ENCODE peak calls at places on chromosomes 4 and X, in four cellular contexts. One of them, this sample, is unnamed.

GRCh38 chrX:99469439-99469838 is 940.6 kb downstream of the PCDH19 start:
- DNase-seq in A549: no peak
- DNase-seq in pancreas: no peak
- DNase-seq in PC-3: no peak
- DNase-seq in this sample: no peak

GRCh38 chrX:65528705-65529340 is 5.8 kb downstream of the LAS1L start:
- DNase-seq in A549: peak; percentile 75
- DNase-seq in pancreas: peak; percentile 84
- DNase-seq in PC-3: peak; percentile 61
- DNase-seq in this sample: no peak

GRCh38 chr4:86220137-86220536 is 139.7 kb downstream of the MAPK10 start:
- DNase-seq in A549: no peak
- DNase-seq in pancreas: no peak
- DNase-seq in PC-3: peak; percentile 49
- DNase-seq in this sample: no peak

GRCh38 chr4:78056265-78057129 is 626 bp upstream of the FRAS1 start:
- DNase-seq in A549: peak; percentile 61
- DNase-seq in pancreas: peak; percentile 77
- DNase-seq in PC-3: peak; percentile 92
- DNase-seq in this sample: peak; percentile 70

GRCh38 chr4:79025170-79025569 is 85.9 kb upstream of the PAQR3 start:
- DNase-seq in A549: no peak
- DNase-seq in pancreas: no peak
- DNase-seq in PC-3: peak; percentile 83
- DNase-seq in this sample: no peak

GRCh38 chrX:68930576-68931317 is 101.9 kb downstream of the EFNB1 start:
- DNase-seq in A549: no peak
- DNase-seq in pancreas: no peak
- DNase-seq in PC-3: peak; percentile 19
- DNase-seq in this sample: peak; percentile 34

GRCh38 chr4:81084029-81084428 is 53.5 kb downstream of the BMP3 start:
- DNase-seq in A549: no peak
- DNase-seq in pancreas: no peak
- DNase-seq in PC-3: peak; percentile 65
- DNase-seq in this sample: peak; percentile 19

GRCh38 chr4:118014831-118015230 is 19.5 kb upstream of the NDST3 start:
- DNase-seq in A549: no peak
- DNase-seq in pancreas: no peak
- DNase-seq in PC-3: no peak
- DNase-seq in this sample: no peak

GRCh38 chr4:156746111-156746510 is 225.5 kb downstream of the PDGFC start:
- DNase-seq in A549: no peak
- DNase-seq in pancreas: no peak
- DNase-seq in PC-3: no peak
- DNase-seq in this sample: no peak

GRCh38 chr4:4787421-4787820 is 72.0 kb upstream of the MSX1 start:
- DNase-seq in A549: no peak
- DNase-seq in pancreas: no peak
- DNase-seq in PC-3: no peak
- DNase-seq in this sample: no peak

GRCh38 chrX:71930298-71930697 is 19.7 kb downstream of the NHSL2 start:
- DNase-seq in A549: no peak
- DNase-seq in pancreas: no peak
- DNase-seq in PC-3: no peak
- DNase-seq in this sample: no peak

GRCh38 chr4:172270421-172270820 is 457.2 kb downstream of the GALNTL6 start:
- DNase-seq in A549: no peak
- DNase-seq in pancreas: no peak
- DNase-seq in PC-3: peak; percentile 26
- DNase-seq in this sample: no peak

GRCh38 chrX:2888309-2888708 is 40.8 kb downstream of the ARSD start:
- DNase-seq in A549: no peak
- DNase-seq in pancreas: no peak
- DNase-seq in PC-3: no peak
- DNase-seq in this sample: no peak

GRCh38 chr4:157128395-157128794 is 52.4 kb downstream of the GLRB start:
- DNase-seq in A549: no peak
- DNase-seq in pancreas: no peak
- DNase-seq in PC-3: peak; percentile 50
- DNase-seq in this sample: no peak

GRCh38 chrX:72097081-72097480 is 34.6 kb downstream of the RTL5 start:
- DNase-seq in A549: no peak
- DNase-seq in pancreas: no peak
- DNase-seq in PC-3: no peak
- DNase-seq in this sample: no peak

GRCh38 chr4:84932462-84932861 is 34.0 kb downstream of the WDFY3 start:
- DNase-seq in A549: no peak
- DNase-seq in pancreas: no peak
- DNase-seq in PC-3: no peak
- DNase-seq in this sample: no peak

GRCh38 chr4:145734576-145735329 is 54.8 kb downstream of the C4orf51 start:
- DNase-seq in A549: peak; percentile 45
- DNase-seq in pancreas: peak; percentile 63
- DNase-seq in PC-3: peak; percentile 98
- DNase-seq in this sample: no peak

GRCh38 chrX:131053076-131053475 is 5.1 kb upstream of the ARHGAP36 start:
- DNase-seq in A549: no peak
- DNase-seq in pancreas: no peak
- DNase-seq in PC-3: no peak
- DNase-seq in this sample: no peak

GRCh38 chrX:103628386-103629290 is at the start of gene TCEAL1:
- DNase-seq in A549: no peak
- DNase-seq in pancreas: peak; percentile 74
- DNase-seq in PC-3: peak; percentile 43
- DNase-seq in this sample: peak; percentile 57

GRCh38 chr4:150972592-150972991 is 42.5 kb downstream of the LRBA start:
- DNase-seq in A549: no peak
- DNase-seq in pancreas: no peak
- DNase-seq in PC-3: no peak
- DNase-seq in this sample: no peak

GRCh38 chrX:39065051-39065871 is 264.0 kb downstream of the MID1IP1 start:
- DNase-seq in A549: no peak
- DNase-seq in pancreas: no peak
- DNase-seq in PC-3: no peak
- DNase-seq in this sample: no peak

GRCh38 chr4:499563-499962 is 553 bp downstream of the PIGG start:
- DNase-seq in A549: no peak
- DNase-seq in pancreas: no peak
- DNase-seq in PC-3: no peak
- DNase-seq in this sample: peak; percentile 10

GRCh38 chr4:25484243-25484721 is 107.2 kb downstream of the ANAPC4 start:
- DNase-seq in A549: no peak
- DNase-seq in pancreas: no peak
- DNase-seq in PC-3: no peak
- DNase-seq in this sample: no peak

GRCh38 chr4:182807841-182808548 is 109.2 kb downstream of the DCTD start:
- DNase-seq in A549: no peak
- DNase-seq in pancreas: no peak
- DNase-seq in PC-3: no peak
- DNase-seq in this sample: no peak

GRCh38 chr4:145736241-145736831 is 56.4 kb downstream of the C4orf51 start:
- DNase-seq in A549: no peak
- DNase-seq in pancreas: no peak
- DNase-seq in PC-3: peak; percentile 47
- DNase-seq in this sample: peak; percentile 14

GRCh38 chrX:48864210-48864609 is 28.8 kb upstream of the PCSK1N start:
- DNase-seq in A549: no peak
- DNase-seq in pancreas: no peak
- DNase-seq in PC-3: peak; percentile 42
- DNase-seq in this sample: no peak

GRCh38 chr4:148007303-148007702 is 275.4 kb downstream of the ARHGAP10 start:
- DNase-seq in A549: peak; percentile 66
- DNase-seq in pancreas: no peak
- DNase-seq in PC-3: peak; percentile 95
- DNase-seq in this sample: no peak

GRCh38 chrX:148580016-148580415 is 79.6 kb downstream of the AFF2 start:
- DNase-seq in A549: no peak
- DNase-seq in pancreas: no peak
- DNase-seq in PC-3: no peak
- DNase-seq in this sample: no peak

GRCh38 chrX:148577711-148578110 is 77.3 kb downstream of the AFF2 start:
- DNase-seq in A549: no peak
- DNase-seq in pancreas: no peak
- DNase-seq in PC-3: no peak
- DNase-seq in this sample: no peak

DNA sequence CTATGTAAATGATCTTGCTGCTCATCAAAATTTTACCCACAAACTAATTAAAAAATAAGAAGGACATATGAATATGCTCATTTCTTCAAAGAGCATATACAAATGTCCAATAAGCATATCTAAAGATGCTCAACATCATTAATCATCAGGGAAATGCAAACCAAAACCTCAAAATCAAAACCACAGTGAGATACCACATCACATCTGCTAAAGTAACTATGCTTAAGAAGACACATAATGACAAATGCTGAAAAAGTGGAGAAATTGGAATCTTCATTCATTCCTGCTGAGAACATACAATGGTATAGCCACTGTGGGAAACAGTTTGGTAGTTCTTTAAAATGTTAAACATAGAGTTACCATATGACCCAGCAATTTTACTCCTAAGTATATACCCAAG is 81.9 kb downstream of the AFF2 start:
- DNase-seq in A549: no peak
- DNase-seq in pancreas: no peak
- DNase-seq in PC-3: no peak
- DNase-seq in this sample: no peak
- H3K4me1 ChIP-seq in A549: no peaks in the 10 kb centered on the region
- H3K4me1 ChIP-seq in pancreas: no peaks in the 10 kb centered on the region
- H3K4me1 ChIP-seq in PC-3: no peaks in the 10 kb centered on the region
- H3K4me1 ChIP-seq in this sample: no peaks in the 10 kb centered on the region

GRCh38 chr4:159290321-159291030 is 187.6 kb downstream of the RAPGEF2 start:
- DNase-seq in A549: no peak
- DNase-seq in pancreas: no peak
- DNase-seq in PC-3: peak; percentile 56
- DNase-seq in this sample: no peak
- H3K4me1 ChIP-seq in A549: peaks cover 39% of the 10 kb centered on the region
- H3K4me1 ChIP-seq in pancreas: no peaks in the 10 kb centered on the region
- H3K4me1 ChIP-seq in PC-3: peaks cover 42% of the 10 kb centered on the region
- H3K4me1 ChIP-seq in this sample: peaks cover 5% of the 10 kb centered on the region

GRCh38 chr4:7157140-7157488 is 35.2 kb upstream of the SORCS2 start:
- DNase-seq in A549: no peak
- DNase-seq in pancreas: peak; percentile 14
- DNase-seq in PC-3: no peak
- DNase-seq in this sample: peak; percentile 2

GRCh38 chr4:7155611-7156071 is 36.7 kb upstream of the SORCS2 start:
- DNase-seq in A549: no peak
- DNase-seq in pancreas: peak; percentile 39
- DNase-seq in PC-3: no peak
- DNase-seq in this sample: peak; percentile 19

GRCh38 chr4:7157666-7158065 is 34.7 kb upstream of the SORCS2 start:
- DNase-seq in A549: no peak
- DNase-seq in pancreas: peak; percentile 35
- DNase-seq in PC-3: no peak
- DNase-seq in this sample: peak; percentile 10

GRCh38 chr4:7158081-7158750 is 34.1 kb upstream of the SORCS2 start:
- DNase-seq in A549: no peak
- DNase-seq in pancreas: peak; percentile 31
- DNase-seq in PC-3: no peak
- DNase-seq in this sample: no peak

DNA sequence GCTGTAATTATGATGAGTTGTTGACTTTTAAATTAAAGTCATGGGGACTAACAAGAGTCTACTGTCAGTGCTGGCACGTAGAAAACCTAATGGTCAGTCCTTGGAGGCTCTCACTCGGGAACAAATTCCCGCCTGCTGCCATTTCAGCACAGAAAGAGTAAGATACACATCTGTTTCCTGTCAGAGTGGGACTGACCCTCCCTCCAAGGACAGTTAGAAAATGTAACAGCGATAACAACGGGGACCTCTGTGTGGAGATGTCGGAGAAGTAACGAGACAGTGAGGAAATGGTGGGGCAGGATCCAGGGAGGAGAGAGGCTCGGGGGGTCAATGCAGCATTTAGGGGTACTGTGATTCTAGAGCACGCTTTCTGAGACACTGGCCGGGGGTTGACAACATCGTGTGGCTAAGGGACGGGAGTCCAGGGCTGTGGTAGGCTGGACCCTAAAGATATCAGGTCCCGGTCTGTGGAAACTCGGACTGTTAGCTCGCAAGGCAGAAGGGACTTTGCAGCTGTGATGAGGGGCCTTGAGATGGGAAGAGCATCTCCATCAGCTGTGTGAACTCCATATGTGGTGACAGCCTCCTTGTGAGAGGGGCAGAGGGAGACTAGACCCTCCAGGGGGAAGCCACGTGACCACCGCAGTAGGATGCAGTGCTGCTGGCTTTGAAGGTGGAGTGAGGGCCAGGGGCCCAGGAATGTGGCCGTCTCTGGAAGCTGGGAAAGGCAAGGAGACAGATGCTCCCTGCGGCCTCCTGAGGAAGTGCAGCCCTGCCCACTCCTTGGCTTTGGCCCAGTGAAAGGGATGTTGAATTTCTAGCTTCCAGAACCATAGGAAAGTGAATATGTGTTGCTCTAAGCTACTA is 35.8 kb upstream of the SORCS2 start:
- DNase-seq in A549: peak; percentile 35
- DNase-seq in pancreas: peak; percentile 54
- DNase-seq in PC-3: peak; percentile 37
- DNase-seq in this sample: peak; percentile 25
- H3K4me1 ChIP-seq in A549: peaks cover 7% of the 10 kb centered on the region
- H3K4me1 ChIP-seq in pancreas: peaks cover 20% of the 10 kb centered on the region
- H3K4me1 ChIP-seq in PC-3: no peaks in the 10 kb centered on the region
- H3K4me1 ChIP-seq in this sample: peaks cover 12% of the 10 kb centered on the region

DNA sequence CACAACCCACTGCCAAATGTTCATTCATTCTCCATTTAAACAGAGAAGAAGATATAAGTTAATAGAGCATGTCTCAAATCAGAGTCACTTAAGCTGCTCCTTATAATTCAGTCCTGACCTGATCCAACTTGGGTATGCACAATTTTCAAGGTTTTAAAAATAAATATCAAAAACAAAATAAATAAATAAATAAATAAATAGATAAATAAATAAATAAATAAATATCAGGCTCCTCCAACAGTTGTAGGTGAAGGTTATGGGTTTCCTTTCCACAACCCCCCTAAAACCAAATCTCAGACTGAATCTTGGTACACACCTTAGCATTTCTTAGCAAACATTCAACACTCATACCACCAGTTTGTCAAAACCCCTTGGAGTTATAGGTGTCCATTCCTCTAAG is 204.4 kb downstream of the PARM1 start:
- DNase-seq in A549: no peak
- DNase-seq in pancreas: no peak
- DNase-seq in PC-3: no peak
- DNase-seq in this sample: no peak
- H3K4me1 ChIP-seq in A549: no peaks in the 10 kb centered on the region
- H3K4me1 ChIP-seq in pancreas: no peaks in the 10 kb centered on the region
- H3K4me1 ChIP-seq in PC-3: peaks cover 7% of the 10 kb centered on the region
- H3K4me1 ChIP-seq in this sample: no peaks in the 10 kb centered on the region

GRCh38 chr4:142377345-142378091 is 468.6 kb downstream of the INPP4B start:
- DNase-seq in A549: no peak
- DNase-seq in pancreas: no peak
- DNase-seq in PC-3: no peak
- DNase-seq in this sample: no peak

GRCh38 chr4:142378179-142378578 is 467.9 kb downstream of the INPP4B start:
- DNase-seq in A549: no peak
- DNase-seq in pancreas: no peak
- DNase-seq in PC-3: no peak
- DNase-seq in this sample: no peak

GRCh38 chr4:142383354-142383753 is 462.7 kb downstream of the INPP4B start:
- DNase-seq in A549: no peak
- DNase-seq in pancreas: no peak
- DNase-seq in PC-3: no peak
- DNase-seq in this sample: no peak

GRCh38 chr4:142379277-142380051 is 466.6 kb downstream of the INPP4B start:
- DNase-seq in A549: no peak
- DNase-seq in pancreas: no peak
- DNase-seq in PC-3: peak; percentile 82
- DNase-seq in this sample: peak; percentile 39

GRCh38 chr4:142380052-142380598 is 466.0 kb downstream of the INPP4B start:
- DNase-seq in A549: no peak
- DNase-seq in pancreas: no peak
- DNase-seq in PC-3: no peak
- DNase-seq in this sample: no peak
- H3K4me1 ChIP-seq in A549: peaks cover 27% of the 10 kb centered on the region
- H3K4me1 ChIP-seq in pancreas: peaks cover 24% of the 10 kb centered on the region
- H3K4me1 ChIP-seq in PC-3: peaks cover 30% of the 10 kb centered on the region
- H3K4me1 ChIP-seq in this sample: peaks cover 26% of the 10 kb centered on the region